ENCODE peak calls at places on chromosomes 13 and 19, in six cellular contexts. One of them, this sample, is unnamed.

GRCh38 chr13:76971215-76971614 is 20.7 kb upstream of the CLN5 start:
- DNase-seq in kidney glomerular epithelial cell: no peak
- DNase-seq in left cardiac atrium: no peak
- DNase-seq in AG08396: no peak
- DNase-seq in RPMI7951: no peak
- DNase-seq in GM13976: no peak
- DNase-seq in this sample: no peak

GRCh38 chr13:74090397-74090796 is 43.8 kb downstream of the KLF12 start:
- DNase-seq in kidney glomerular epithelial cell: no peak
- DNase-seq in left cardiac atrium: no peak
- DNase-seq in AG08396: no peak
- DNase-seq in RPMI7951: peak; percentile 42
- DNase-seq in GM13976: no peak
- DNase-seq in this sample: no peak

GRCh38 chr19:1756705-1757445 is 3.6 kb downstream of the ONECUT3 start:
- DNase-seq in kidney glomerular epithelial cell: no peak
- DNase-seq in left cardiac atrium: no peak
- DNase-seq in AG08396: no peak
- DNase-seq in RPMI7951: no peak
- DNase-seq in GM13976: no peak
- DNase-seq in this sample: no peak

GRCh38 chr19:1651548-1652394 is 644 bp downstream of the TCF3 start:
- DNase-seq in kidney glomerular epithelial cell: no peak
- DNase-seq in left cardiac atrium: peak; percentile 60
- DNase-seq in AG08396: peak; percentile 78
- DNase-seq in RPMI7951: peak; percentile 64
- DNase-seq in GM13976: no peak
- DNase-seq in this sample: no peak

GRCh38 chr13:108213946-108214345 is 1.4 kb downstream of the LIG4 start:
- DNase-seq in kidney glomerular epithelial cell: peak; percentile 19
- DNase-seq in left cardiac atrium: no peak
- DNase-seq in AG08396: peak; percentile 31
- DNase-seq in RPMI7951: no peak
- DNase-seq in GM13976: no peak
- DNase-seq in this sample: no peak

GRCh38 chr19:14383898-14384669 is 2.8 kb downstream of the ADGRE5 start:
- DNase-seq in kidney glomerular epithelial cell: no peak
- DNase-seq in left cardiac atrium: peak; percentile 40
- DNase-seq in AG08396: peak; percentile 83
- DNase-seq in RPMI7951: peak; percentile 72
- DNase-seq in GM13976: peak; percentile 76
- DNase-seq in this sample: no peak

GRCh38 chr19:5074830-5075394 is 106.0 kb downstream of the KDM4B start:
- DNase-seq in kidney glomerular epithelial cell: no peak
- DNase-seq in left cardiac atrium: no peak
- DNase-seq in AG08396: no peak
- DNase-seq in RPMI7951: no peak
- DNase-seq in GM13976: no peak
- DNase-seq in this sample: no peak

GRCh38 chr13:85665286-85665685 is 133.9 kb downstream of the SLITRK6 start:
- DNase-seq in kidney glomerular epithelial cell: no peak
- DNase-seq in left cardiac atrium: no peak
- DNase-seq in AG08396: peak; percentile 4
- DNase-seq in RPMI7951: peak; percentile 34
- DNase-seq in GM13976: no peak
- DNase-seq in this sample: no peak

GRCh38 chr13:109874921-109875454 is 88.6 kb upstream of the IRS2 start:
- DNase-seq in kidney glomerular epithelial cell: peak; percentile 47
- DNase-seq in left cardiac atrium: no peak
- DNase-seq in AG08396: peak; percentile 42
- DNase-seq in RPMI7951: no peak
- DNase-seq in GM13976: no peak
- DNase-seq in this sample: no peak

GRCh38 chr19:10461047-10461949 is 41.0 kb downstream of the PDE4A start:
- DNase-seq in kidney glomerular epithelial cell: peak; percentile 82
- DNase-seq in left cardiac atrium: peak; percentile 96
- DNase-seq in AG08396: peak; percentile 94
- DNase-seq in RPMI7951: peak; percentile 91
- DNase-seq in GM13976: peak; percentile 99
- DNase-seq in this sample: peak; percentile 13

GRCh38 chr19:35294328-35294727 is 2.4 kb downstream of the MAG start:
- DNase-seq in kidney glomerular epithelial cell: no peak
- DNase-seq in left cardiac atrium: no peak
- DNase-seq in AG08396: no peak
- DNase-seq in RPMI7951: no peak
- DNase-seq in GM13976: no peak
- DNase-seq in this sample: no peak

GRCh38 chr13:37797606-37798005 is 72.0 kb downstream of the TRPC4 start:
- DNase-seq in kidney glomerular epithelial cell: no peak
- DNase-seq in left cardiac atrium: no peak
- DNase-seq in AG08396: no peak
- DNase-seq in RPMI7951: no peak
- DNase-seq in GM13976: no peak
- DNase-seq in this sample: no peak

GRCh38 chr19:30629086-30629485 is 256.9 kb downstream of the ZNF536 start:
- DNase-seq in kidney glomerular epithelial cell: no peak
- DNase-seq in left cardiac atrium: no peak
- DNase-seq in AG08396: no peak
- DNase-seq in RPMI7951: no peak
- DNase-seq in GM13976: no peak
- DNase-seq in this sample: no peak

GRCh38 chr19:41133260-41133659 is 19.0 kb downstream of the CYP2F1 start:
- DNase-seq in kidney glomerular epithelial cell: no peak
- DNase-seq in left cardiac atrium: no peak
- DNase-seq in AG08396: no peak
- DNase-seq in RPMI7951: no peak
- DNase-seq in GM13976: no peak
- DNase-seq in this sample: no peak

GRCh38 chr19:46134527-46134926 is 10.0 kb upstream of the IGFL3 start:
- DNase-seq in kidney glomerular epithelial cell: no peak
- DNase-seq in left cardiac atrium: no peak
- DNase-seq in AG08396: no peak
- DNase-seq in RPMI7951: no peak
- DNase-seq in GM13976: no peak
- DNase-seq in this sample: no peak

GRCh38 chr13:112768795-112769411 is 79.1 kb downstream of the ATP11A start:
- DNase-seq in kidney glomerular epithelial cell: no peak
- DNase-seq in left cardiac atrium: peak; percentile 62
- DNase-seq in AG08396: no peak
- DNase-seq in RPMI7951: no peak
- DNase-seq in GM13976: no peak
- DNase-seq in this sample: no peak

GRCh38 chr19:7734220-7735203 is 2.6 kb upstream of the CLEC4G start:
- DNase-seq in kidney glomerular epithelial cell: no peak
- DNase-seq in left cardiac atrium: no peak
- DNase-seq in AG08396: no peak
- DNase-seq in RPMI7951: no peak
- DNase-seq in GM13976: no peak
- DNase-seq in this sample: no peak

GRCh38 chr13:113951246-113951999 is 22.5 kb downstream of the C13orf46 start:
- DNase-seq in kidney glomerular epithelial cell: peak; percentile 36
- DNase-seq in left cardiac atrium: peak; percentile 90
- DNase-seq in AG08396: peak; percentile 94
- DNase-seq in RPMI7951: peak; percentile 19
- DNase-seq in GM13976: peak; percentile 90
- DNase-seq in this sample: no peak

GRCh38 chr19:46713781-46714522 is 3.0 kb downstream of the PRKD2 start:
- DNase-seq in kidney glomerular epithelial cell: peak; percentile 86
- DNase-seq in left cardiac atrium: peak; percentile 96
- DNase-seq in AG08396: peak; percentile 93
- DNase-seq in RPMI7951: peak; percentile 82
- DNase-seq in GM13976: peak; percentile 85
- DNase-seq in this sample: no peak

GRCh38 chr19:48874309-48875135 is 2.3 kb downstream of the PPP1R15A start:
- DNase-seq in kidney glomerular epithelial cell: peak; percentile 29
- DNase-seq in left cardiac atrium: no peak
- DNase-seq in AG08396: no peak
- DNase-seq in RPMI7951: peak; percentile 82
- DNase-seq in GM13976: no peak
- DNase-seq in this sample: no peak

GRCh38 chr13:86608739-86609138 is 809.5 kb upstream of the SLITRK6 start:
- DNase-seq in kidney glomerular epithelial cell: no peak
- DNase-seq in left cardiac atrium: no peak
- DNase-seq in AG08396: no peak
- DNase-seq in RPMI7951: no peak
- DNase-seq in GM13976: no peak
- DNase-seq in this sample: no peak

GRCh38 chr19:3105641-3106508 is 11.7 kb downstream of the GNA11 start:
- DNase-seq in kidney glomerular epithelial cell: no peak
- DNase-seq in left cardiac atrium: no peak
- DNase-seq in AG08396: no peak
- DNase-seq in RPMI7951: no peak
- DNase-seq in GM13976: no peak
- DNase-seq in this sample: no peak

GRCh38 chr19:43726736-43727592 is 11.1 kb downstream of the IRGC start:
- DNase-seq in kidney glomerular epithelial cell: no peak
- DNase-seq in left cardiac atrium: peak; percentile 57
- DNase-seq in AG08396: peak; percentile 39
- DNase-seq in RPMI7951: peak; percentile 42
- DNase-seq in GM13976: no peak
- DNase-seq in this sample: no peak

GRCh38 chr19:42662714-42663113 is 68.0 kb upstream of the CEACAM8 start:
- DNase-seq in kidney glomerular epithelial cell: no peak
- DNase-seq in left cardiac atrium: no peak
- DNase-seq in AG08396: no peak
- DNase-seq in RPMI7951: no peak
- DNase-seq in GM13976: no peak
- DNase-seq in this sample: no peak

GRCh38 chr19:18743281-18743825 is 47.8 kb downstream of the COMP start:
- DNase-seq in kidney glomerular epithelial cell: no peak
- DNase-seq in left cardiac atrium: peak; percentile 82
- DNase-seq in AG08396: no peak
- DNase-seq in RPMI7951: no peak
- DNase-seq in GM13976: no peak
- DNase-seq in this sample: no peak

GRCh38 chr13:90493667-90494066 is 853.8 kb upstream of the MIR17HG start:
- DNase-seq in kidney glomerular epithelial cell: no peak
- DNase-seq in left cardiac atrium: no peak
- DNase-seq in AG08396: no peak
- DNase-seq in RPMI7951: no peak
- DNase-seq in GM13976: no peak
- DNase-seq in this sample: no peak

GRCh38 chr13:30818323-30818960 is 83.1 kb downstream of the ALOX5AP start:
- DNase-seq in kidney glomerular epithelial cell: peak; percentile 83
- DNase-seq in left cardiac atrium: peak; percentile 71
- DNase-seq in AG08396: peak; percentile 62
- DNase-seq in RPMI7951: peak; percentile 76
- DNase-seq in GM13976: no peak
- DNase-seq in this sample: no peak

GRCh38 chr19:17488593-17489391 is 18.5 kb downstream of the SLC27A1 start:
- DNase-seq in kidney glomerular epithelial cell: no peak
- DNase-seq in left cardiac atrium: peak; percentile 81
- DNase-seq in AG08396: no peak
- DNase-seq in RPMI7951: no peak
- DNase-seq in GM13976: peak; percentile 89
- DNase-seq in this sample: no peak

GRCh38 chr19:6509118-6509971 is 7.2 kb upstream of the TUBB4A start:
- DNase-seq in kidney glomerular epithelial cell: no peak
- DNase-seq in left cardiac atrium: no peak
- DNase-seq in AG08396: no peak
- DNase-seq in RPMI7951: no peak
- DNase-seq in GM13976: no peak
- DNase-seq in this sample: no peak

GRCh38 chr19:34224996-34225658 is 29.2 kb upstream of the GARRE1 start:
- DNase-seq in kidney glomerular epithelial cell: no peak
- DNase-seq in left cardiac atrium: no peak
- DNase-seq in AG08396: no peak
- DNase-seq in RPMI7951: peak; percentile 53
- DNase-seq in GM13976: no peak
- DNase-seq in this sample: no peak

GRCh38 chr19:37654525-37654832 is 786 bp downstream of the ZFP30 start:
- DNase-seq in kidney glomerular epithelial cell: peak; percentile 25
- DNase-seq in left cardiac atrium: no peak
- DNase-seq in AG08396: no peak
- DNase-seq in RPMI7951: peak; percentile 48
- DNase-seq in GM13976: no peak
- DNase-seq in this sample: no peak

GRCh38 chr19:29484876-29485275 is 40.9 kb upstream of the VSTM2B start:
- DNase-seq in kidney glomerular epithelial cell: no peak
- DNase-seq in left cardiac atrium: no peak
- DNase-seq in AG08396: no peak
- DNase-seq in RPMI7951: no peak
- DNase-seq in GM13976: no peak
- DNase-seq in this sample: no peak

GRCh38 chr13:112643759-112644459 is 45.9 kb upstream of the ATP11A start:
- DNase-seq in kidney glomerular epithelial cell: no peak
- DNase-seq in left cardiac atrium: no peak
- DNase-seq in AG08396: no peak
- DNase-seq in RPMI7951: no peak
- DNase-seq in GM13976: no peak
- DNase-seq in this sample: no peak

GRCh38 chr13:48892311-48892710 is 83.4 kb upstream of the FNDC3A start:
- DNase-seq in kidney glomerular epithelial cell: peak; percentile 75
- DNase-seq in left cardiac atrium: no peak
- DNase-seq in AG08396: peak; percentile 53
- DNase-seq in RPMI7951: peak; percentile 76
- DNase-seq in GM13976: peak; percentile 16
- DNase-seq in this sample: no peak

GRCh38 chr19:31991984-31992655 is 353.3 kb upstream of the ZNF507 start:
- DNase-seq in kidney glomerular epithelial cell: no peak
- DNase-seq in left cardiac atrium: no peak
- DNase-seq in AG08396: no peak
- DNase-seq in RPMI7951: no peak
- DNase-seq in GM13976: no peak
- DNase-seq in this sample: no peak

GRCh38 chr19:14492756-14493337 is 3.1 kb downstream of the GIPC1 start:
- DNase-seq in kidney glomerular epithelial cell: no peak
- DNase-seq in left cardiac atrium: no peak
- DNase-seq in AG08396: no peak
- DNase-seq in RPMI7951: no peak
- DNase-seq in GM13976: no peak
- DNase-seq in this sample: no peak

GRCh38 chr19:7226749-7227148 is 67.5 kb downstream of the INSR start:
- DNase-seq in kidney glomerular epithelial cell: no peak
- DNase-seq in left cardiac atrium: no peak
- DNase-seq in AG08396: no peak
- DNase-seq in RPMI7951: no peak
- DNase-seq in GM13976: no peak
- DNase-seq in this sample: no peak

GRCh38 chr13:95784891-95785290 is 108.0 kb downstream of the DNAJC3 start:
- DNase-seq in kidney glomerular epithelial cell: no peak
- DNase-seq in left cardiac atrium: no peak
- DNase-seq in AG08396: no peak
- DNase-seq in RPMI7951: peak; percentile 52
- DNase-seq in GM13976: no peak
- DNase-seq in this sample: no peak

This sample was measured in cerebellar nuclear complex.